ENCODE peak calls at places on chromosomes 11 and 22, in seven cellular contexts. V is K562, B is GM12878, A is GM12891, R is SK-N-SH, H is HepG2, X is H1. G is an unnamed sample.

GRCh38 chr11:67030976-67031375 is 8.0 kb downstream of the SYT12 start:
- DNase-seq in V (no peak), B (no peak), A (no peak), R (no peak), H (no peak), X (no peak), G (no peak)

GRCh38 chr11:16982256-16982671 is 31.9 kb downstream of the PLEKHA7 start:
- DNase-seq in V (no peak), B (no peak), A (no peak), R (no peak), H (peak; percentile 71), X (no peak), G (no peak)

GRCh38 chr11:538431-539051 is 1.2 kb downstream of the LRRC56 start:
- DNase-seq in V (no peak), B (no peak), A (no peak), R (no peak), H (no peak), X (peak; percentile 39), G (no peak)

GRCh38 chr11:9160166-9160565 is 68.8 kb upstream of the SCUBE2 start:
- DNase-seq in V (no peak), B (no peak), A (no peak), R (no peak), H (no peak), X (no peak), G (no peak)

GRCh38 chr11:12261551-12261950 is 115.8 kb upstream of the PARVA start:
- DNase-seq in V (no peak), B (no peak), A (no peak), R (no peak), H (no peak), X (no peak), G (no peak)

GRCh38 chr22:46352691-46353386 is 17.3 kb downstream of the TRMU start:
- DNase-seq in V (no peak), B (no peak), A (no peak), R (no peak), H (no peak), X (no peak), G (no peak)

GRCh38 chr11:125950696-125951645 is 5.1 kb downstream of the VSIG10L2 start:
- DNase-seq in V (no peak), B (no peak), A (no peak), R (peak; percentile 89), H (no peak), X (no peak), G (no peak)

GRCh38 chr11:46896719-46897406 is 21.5 kb downstream of the LRP4 start:
- DNase-seq in V (peak; percentile 44), B (no peak), A (peak; percentile 55), R (peak; percentile 63), H (peak; percentile 52), X (no peak), G (no peak)

GRCh38 chr11:14972581-14973490 is 685 bp upstream of the CALCA start:
- DNase-seq in V (no peak), B (no peak), A (no peak), R (peak; percentile 37), H (no peak), X (no peak), G (no peak)

GRCh38 chr22:40808018-40808841 is 10.9 kb downstream of the SLC25A17 start:
- DNase-seq in V (no peak), B (no peak), A (no peak), R (no peak), H (no peak), X (no peak), G (no peak)

DNA sequence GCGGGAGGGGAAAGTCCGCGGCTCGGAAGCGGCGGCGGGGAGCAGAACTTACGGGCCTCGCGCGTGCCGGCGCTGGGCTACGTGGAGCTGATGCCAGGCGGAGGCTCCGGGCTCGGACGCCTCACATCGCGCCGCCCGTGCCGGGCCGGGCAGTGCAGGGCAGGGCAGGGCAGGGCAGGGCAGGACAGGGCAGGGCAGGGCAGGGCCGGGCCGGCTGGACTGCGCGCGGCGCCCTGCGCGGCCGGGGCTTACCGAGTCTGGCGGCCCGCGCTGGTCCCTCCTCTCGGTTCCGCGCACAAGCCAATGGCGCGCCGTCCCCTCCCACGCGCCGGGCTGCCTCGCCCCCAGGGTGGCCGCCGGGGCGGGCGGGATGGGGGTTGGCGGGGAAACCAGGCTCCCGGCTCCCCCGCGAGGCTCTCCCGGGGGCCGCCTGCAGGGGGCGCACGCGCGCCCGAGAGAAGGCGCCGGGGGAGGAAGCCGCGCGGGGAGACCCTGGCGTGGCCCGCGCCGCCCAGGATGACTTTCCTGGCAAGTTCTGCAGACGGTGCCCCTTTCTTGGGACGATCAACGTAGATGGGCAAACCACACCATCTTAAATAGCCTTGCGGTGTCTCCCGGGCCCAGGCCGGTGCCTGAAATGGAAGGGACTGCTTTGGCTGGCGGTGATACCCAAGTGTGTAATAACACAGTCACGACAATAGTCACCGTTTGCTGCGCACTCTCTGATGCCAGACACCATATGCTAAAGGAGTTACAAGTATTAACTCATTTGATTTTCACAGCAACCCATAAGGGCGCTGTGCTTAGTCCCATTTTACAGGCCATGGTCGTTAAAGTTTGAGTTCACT is at the start of gene TP53I11:
- DNase-seq in V (peak; percentile 77), B (no peak), A (peak; percentile 64), R (peak; percentile 94), H (no peak), X (no peak), G (peak; percentile 42)
- TF ChIP-seq POLR2AphosphoS5 in V (no peak), B (no peak), A (no peak), R (no peak), H (no peak), X (no peak), G (no peak)

DNA sequence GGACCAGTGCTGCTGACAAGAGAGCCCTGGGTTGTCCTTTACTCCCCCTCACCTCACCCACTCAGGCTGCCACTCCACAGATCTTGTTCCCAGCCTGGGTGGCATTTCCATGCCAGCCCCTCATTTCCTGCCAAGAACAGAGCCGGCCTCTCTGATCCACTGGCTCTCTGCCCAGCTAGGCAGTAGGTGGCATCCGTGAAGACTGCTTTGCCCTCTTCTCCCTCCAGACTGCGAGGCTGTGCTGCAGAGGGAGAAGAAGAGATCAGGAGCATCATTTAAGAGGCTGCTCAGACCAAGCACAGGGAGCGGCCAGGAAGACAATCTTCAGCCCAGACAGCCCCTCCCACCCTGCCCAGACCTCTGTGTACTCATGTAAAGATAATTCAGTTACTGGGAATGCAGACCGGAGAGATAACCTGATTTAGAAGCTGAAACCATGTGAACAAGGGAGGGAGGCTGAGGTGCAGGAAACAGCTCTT is 126.9 kb upstream of the NCAM1 start:
- DNase-seq in V (no peak), B (no peak), A (no peak), R (peak; percentile 82), H (no peak), X (no peak), G (no peak)
- TF ChIP-seq TAF1 in V (no peak), B (no peak), A (no peak), R (no peak), H (no peak), X (no peak), G (no peak)

DNA sequence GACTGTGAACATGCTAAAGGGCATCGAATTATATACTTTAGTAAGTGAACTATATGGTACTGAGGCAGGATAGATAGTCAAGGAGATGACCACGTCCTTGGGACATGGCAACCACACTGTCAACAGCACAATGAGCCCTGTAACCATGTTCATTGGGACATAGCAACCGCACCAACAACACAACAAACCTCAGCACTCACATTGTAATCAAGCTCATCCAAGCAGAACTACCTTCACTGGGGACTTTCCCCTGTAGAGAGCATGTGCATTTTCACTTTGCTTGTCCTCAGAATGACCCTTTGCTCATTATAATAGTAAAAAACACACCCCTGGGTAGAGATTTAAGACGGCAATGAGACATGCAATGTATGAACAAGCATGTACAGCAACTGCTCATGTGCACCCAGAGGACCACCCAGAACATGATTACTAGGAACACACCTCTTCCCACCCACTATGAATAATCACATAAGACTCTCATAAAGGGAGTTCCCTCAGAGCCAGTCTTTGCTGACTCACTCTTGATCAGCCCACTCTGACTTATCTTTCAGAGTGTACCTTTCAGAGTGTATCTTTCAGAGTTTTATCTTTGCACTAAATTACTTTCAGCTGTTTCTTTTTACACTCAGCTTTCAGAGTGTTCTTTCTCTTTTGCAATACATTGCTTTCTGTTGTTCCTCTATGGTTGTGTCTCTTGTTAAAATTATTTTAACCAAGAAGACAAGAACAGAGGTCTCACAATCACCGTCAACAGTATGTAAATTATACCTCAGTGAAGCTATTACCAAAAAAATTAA is 4.1 kb upstream of the PLAAT2 start:
- DNase-seq in V (peak; percentile 72), B (peak; percentile 95), A (no peak), R (no peak), H (peak; percentile 32), X (no peak), G (no peak)
- TF ChIP-seq POLR2AphosphoS5 in V (peak; percentile 38), B (peak; percentile 58), A (peak; percentile 34), R (peak; percentile 45), H (no peak), X (no peak), G (no peak)

GRCh38 chr11:27150098-27150497 is 109.5 kb downstream of the BBOX1 start:
- DNase-seq in V (no peak), B (no peak), A (no peak), R (no peak), H (no peak), X (no peak), G (no peak)
- TF ChIP-seq TAF1 in V (no peak), B (no peak), A (no peak), R (no peak), H (no peak), X (no peak), G (no peak)

GRCh38 chr22:50473855-50474671 is 772 bp downstream of the SBF1 start:
- DNase-seq in V (peak; percentile 51), B (no peak), A (no peak), R (peak; percentile 81), H (no peak), X (no peak), G (no peak)

GRCh38 chr22:50476819-50477344 is 2.0 kb upstream of the SBF1 start:
- DNase-seq in V (no peak), B (no peak), A (no peak), R (no peak), H (no peak), X (no peak), G (no peak)

GRCh38 chr22:50475652-50476002 is 792 bp upstream of the SBF1 start:
- DNase-seq in V (no peak), B (no peak), A (no peak), R (no peak), H (no peak), X (no peak), G (no peak)

GRCh38 chr22:50473088-50473487 is 1.7 kb downstream of the SBF1 start:
- DNase-seq in V (peak; percentile 34), B (no peak), A (no peak), R (no peak), H (peak; percentile 35), X (no peak), G (no peak)

DNA sequence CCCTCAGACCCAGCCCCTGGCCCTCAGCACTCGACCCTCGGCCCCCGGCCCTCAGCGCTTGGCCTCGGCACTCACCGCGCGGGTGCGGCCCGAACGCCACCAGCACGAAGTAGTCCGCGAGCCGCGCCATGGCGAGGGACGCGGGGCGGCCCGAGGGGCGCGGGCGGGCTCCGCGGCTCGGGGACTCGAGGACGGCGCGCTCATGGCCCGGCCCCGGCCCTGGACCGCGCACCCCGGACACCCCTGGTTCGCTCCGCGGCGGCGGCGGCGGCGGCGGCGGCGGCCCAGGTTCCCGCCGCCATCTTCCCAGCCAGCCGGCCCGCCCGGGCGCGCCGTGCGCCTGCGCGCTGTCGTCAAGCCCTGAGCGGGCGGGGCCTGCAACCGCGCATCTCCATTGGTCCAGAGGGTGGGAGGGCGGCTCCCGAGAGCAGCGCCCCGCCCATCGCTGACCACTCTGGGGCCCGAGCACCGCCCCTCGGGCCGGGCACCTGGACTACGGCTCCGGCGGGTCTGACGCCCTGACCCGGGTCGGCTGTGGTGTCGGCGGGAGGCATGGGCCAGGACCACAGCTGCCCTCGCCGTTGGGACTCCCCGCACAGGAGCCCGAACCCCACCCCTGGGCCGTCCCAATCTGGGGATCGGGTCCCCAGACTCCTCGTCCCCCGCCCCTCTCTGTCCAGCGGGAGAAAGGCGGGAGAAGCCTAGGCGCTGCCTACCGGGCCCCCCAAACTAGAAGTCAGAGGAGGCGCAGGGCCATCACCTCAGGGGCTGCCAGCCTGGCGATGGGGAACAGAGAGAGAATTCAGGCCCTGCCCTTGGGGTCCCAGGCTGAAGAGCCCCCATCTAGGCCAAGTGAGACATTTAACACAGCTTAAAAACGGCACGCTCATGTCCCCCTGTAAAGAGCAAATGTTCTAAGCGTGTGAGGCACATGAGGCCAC is at the start of gene SBF1:
- DNase-seq in V (peak; percentile 98), B (peak; percentile 43), A (peak; percentile 99), R (peak; percentile 100), H (peak; percentile 79), X (peak; percentile 95), G (peak; percentile 99)
- TF ChIP-seq POLR2AphosphoS5 in V (no peak), B (no peak), A (no peak), R (peak; percentile 79), H (peak; percentile 67), X (no peak), G (no peak)

G was measured in GM12892.